ENCODE peak calls at places on chromosomes 1 and 21, in five cellular contexts. R is IMR-90, V is K562, M is GM12878, Y is HepG2. F is an unnamed sample.

GRCh38 chr1:43653339-43653738 is 3.4 kb downstream of the KDM4A start:
- DNase-seq in M (peak; percentile 16), R (peak; percentile 37), V (peak; percentile 16), Y (no peak), F (no peak)

GRCh38 chr1:101438359-101438758 is 201.5 kb downstream of the S1PR1 start:
- DNase-seq in Y (peak; percentile 2), V (no peak), R (peak; percentile 2), M (no peak), F (no peak)

GRCh38 chr1:225880210-225880584 is 2.0 kb downstream of the TMEM63A start:
- DNase-seq in V (no peak), Y (no peak), R (no peak), M (no peak), F (peak; percentile 55)

GRCh38 chr1:25017436-25018109 is 87.5 kb upstream of the RUNX3 start:
- DNase-seq in R (peak; percentile 76), Y (peak; percentile 36), M (no peak), V (peak; percentile 37), F (no peak)

GRCh38 chr1:39569034-39569433 is 7.6 kb downstream of the PABPC4 start:
- DNase-seq in V (no peak), R (no peak), Y (no peak), M (no peak), F (no peak)

GRCh38 chr1:184986250-184986649 is 11.9 kb upstream of the NIBAN1 start:
- DNase-seq in R (peak; percentile 49), V (no peak), M (no peak), Y (no peak), F (no peak)

GRCh38 chr1:36835017-36835695 is 199.2 kb downstream of the GRIK3 start:
- DNase-seq in Y (no peak), V (no peak), R (no peak), M (no peak), F (peak; percentile 67)

GRCh38 chr1:180195916-180196315 is 34.1 kb upstream of the LHX4 start:
- DNase-seq in R (no peak), Y (no peak), M (no peak), V (no peak), F (no peak)

GRCh38 chr1:11523746-11524464 is 45.0 kb downstream of the DISP3 start:
- DNase-seq in M (no peak), V (no peak), Y (no peak), R (no peak), F (no peak)

GRCh38 chr1:41109316-41110263 is 88.1 kb upstream of the SLFNL1 start:
- DNase-seq in V (peak; percentile 44), M (no peak), Y (peak; percentile 66), R (peak; percentile 95), F (no peak)

GRCh38 chr1:11518791-11519628 is 40.1 kb downstream of the DISP3 start:
- DNase-seq in M (no peak), R (no peak), V (no peak), Y (no peak), F (no peak)

GRCh38 chr1:223289621-223290020 is 74.4 kb downstream of the SUSD4 start:
- DNase-seq in Y (no peak), M (no peak), R (no peak), V (no peak), F (no peak)

GRCh38 chr1:181789395-181789794 is 272.1 kb downstream of the ZNF648 start:
- DNase-seq in R (no peak), V (no peak), Y (no peak), M (no peak), F (no peak)

GRCh38 chr1:169052727-169053126 is 53.8 kb upstream of the ATP1B1 start:
- DNase-seq in V (no peak), R (no peak), M (no peak), Y (no peak), F (no peak)

GRCh38 chr1:28172690-28173150 is 3.8 kb downstream of the PTAFR start:
- DNase-seq in V (peak; percentile 32), M (peak; percentile 98), Y (peak; percentile 41), R (no peak), F (peak; percentile 48)

GRCh38 chr1:175481126-175482071 is 262.0 kb downstream of the TNR start:
- DNase-seq in V (peak; percentile 56), R (peak; percentile 16), Y (no peak), M (no peak), F (no peak)

GRCh38 chr21:44613386-44614155 is 1.7 kb downstream of the KRTAP10-8 start:
- DNase-seq in M (no peak), R (no peak), Y (no peak), V (no peak), F (no peak)

GRCh38 chr21:41871302-41872030 is 7.7 kb downstream of the PRDM15 start:
- DNase-seq in Y (no peak), R (no peak), V (no peak), M (no peak), F (no peak)

GRCh38 chr1:75672528-75673393 is 51.7 kb upstream of the ACADM start:
- DNase-seq in R (peak; percentile 83), Y (peak; percentile 58), V (peak; percentile 55), M (no peak), F (no peak)

GRCh38 chr1:43978551-43979260 is at the start of gene B4GALT2:
- DNase-seq in V (peak; percentile 90), Y (peak; percentile 50), M (no peak), R (no peak), F (peak; percentile 94)

GRCh38 chr1:113662097-113662496 is 97.2 kb downstream of the PHTF1 start:
- DNase-seq in R (peak; percentile 15), V (no peak), M (no peak), Y (no peak), F (no peak)

GRCh38 chr1:38064232-38064903 is 17.8 kb upstream of the POU3F1 start:
- DNase-seq in M (no peak), V (peak; percentile 68), Y (no peak), R (peak; percentile 88), F (no peak)

GRCh38 chr1:87104945-87105344 is 190.5 kb downstream of the HS2ST1 start:
- DNase-seq in R (no peak), M (no peak), V (no peak), Y (no peak), F (no peak)
- TF ChIP-seq SMC3 in R (no peak), M (no peak), V (no peak), Y (no peak), F (no peak)

GRCh38 chr1:4380564-4381168 is 273.7 kb upstream of the AJAP1 start:
- DNase-seq in M (no peak), R (no peak), V (no peak), Y (peak; percentile 32), F (no peak)

GRCh38 chr1:4375812-4376211 is 278.6 kb upstream of the AJAP1 start:
- DNase-seq in R (no peak), V (no peak), Y (no peak), M (no peak), F (no peak)

DNA sequence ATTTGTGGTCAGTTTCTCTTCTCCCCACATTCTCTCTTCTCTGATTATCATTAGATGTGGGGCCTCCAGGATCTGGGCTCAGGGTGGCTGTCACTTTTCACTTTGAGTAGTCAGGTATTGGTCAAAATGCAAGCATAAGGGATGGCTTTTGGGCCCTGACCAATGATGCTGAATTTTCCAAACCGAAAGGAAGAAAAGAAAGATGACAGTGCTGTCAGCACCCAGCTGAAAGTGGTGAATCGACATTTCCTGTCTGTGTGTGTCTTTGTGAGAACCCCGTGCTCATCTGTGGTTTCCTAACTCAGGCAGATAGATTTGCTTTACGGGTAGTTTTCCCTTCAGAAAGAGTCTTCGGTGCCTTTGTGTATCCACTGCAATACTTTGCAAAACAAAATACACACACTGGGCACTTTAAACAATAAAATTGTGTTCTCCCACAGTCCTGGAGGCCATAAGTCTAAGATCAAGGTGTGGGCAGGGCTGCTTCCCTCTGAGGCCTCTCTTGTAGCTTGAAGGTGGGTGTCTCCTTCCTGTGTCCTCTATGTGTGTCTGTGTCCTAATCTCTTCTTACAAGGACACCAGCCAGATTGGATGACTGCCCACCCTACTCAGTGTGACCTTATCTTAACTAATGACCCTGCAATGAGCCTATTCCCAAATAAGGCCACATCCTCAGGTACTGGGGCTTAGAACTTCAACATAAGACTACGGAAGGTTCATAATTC is 274.8 kb upstream of the AJAP1 start:
- DNase-seq in Y (no peak), V (no peak), M (no peak), R (no peak), F (no peak)
- H3K9ac ChIP-seq in Y (no peak overlapping the region), V (no peak overlapping the region), M (no peak overlapping the region), R (no peak overlapping the region), F (no peak overlapping the region)

GRCh38 chr1:172180886-172181285 is 239.6 kb upstream of the C1orf105 start:
- DNase-seq in M (peak; percentile 69), V (no peak), Y (no peak), R (peak; percentile 70), F (no peak)
- TF ChIP-seq SMC3 in M (no peak), V (no peak), Y (no peak), R (no peak), F (no peak)

DNA sequence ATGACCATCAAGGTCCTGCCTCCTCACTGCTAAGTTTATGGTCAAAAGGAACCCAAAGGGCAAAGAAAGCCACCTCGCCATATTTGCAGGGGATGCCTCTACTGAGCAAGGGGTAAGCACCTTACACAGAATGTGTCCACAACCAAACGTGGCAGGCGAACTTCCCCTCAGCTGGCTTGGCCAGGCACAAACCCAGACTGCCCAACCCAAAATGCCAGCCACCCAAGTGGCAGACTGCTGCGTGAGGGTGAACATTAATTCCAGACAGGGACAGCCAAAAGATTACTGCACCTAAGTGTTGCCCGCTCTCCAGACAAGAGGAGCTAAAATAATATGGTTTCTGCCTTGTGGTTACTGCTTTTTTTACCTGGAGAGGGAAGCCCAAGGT is 16.0 kb downstream of the ZNF697 start:
- DNase-seq in V (no peak), Y (no peak), R (no peak), M (no peak), F (no peak)
- H3K9ac ChIP-seq in V (no peak overlapping the region), Y (peak overlapping the region; percentile 76), R (no peak overlapping the region), M (no peak overlapping the region), F (peak overlapping the region; percentile 21)